ENCODE peak calls at places on chromosome 15, in ten cellular contexts. N, Q, J, H, B, D, G, F, M and P are unnamed samples.

GRCh38 chr15:31758126-31758525 is 272.2 kb upstream of the CHRNA7 start:
- DNase-seq in D (no peak), J (peak; percentile 14), Q (peak; percentile 59), F (no peak), N (peak; percentile 57), G (no peak), B (peak; percentile 86), H (peak; percentile 31), M (peak; percentile 30), P (no peak)

GRCh38 chr15:44219073-44219472 is 24.0 kb upstream of the FRMD5 start:
- DNase-seq in N (no peak), H (no peak), J (no peak), F (no peak), M (no peak), D (no peak), B (no peak), G (no peak), Q (no peak), P (no peak)

GRCh38 chr15:69285834-69286233 is 12.9 kb upstream of the PAQR5 start:
- DNase-seq in D (no peak), N (no peak), Q (no peak), H (no peak), F (no peak), G (no peak), J (no peak), B (no peak), M (no peak), P (no peak)

GRCh38 chr15:101232677-101233076 is 19.2 kb downstream of the CHSY1 start:
- DNase-seq in M (no peak), F (no peak), Q (no peak), B (no peak), J (no peak), G (peak; percentile 27), N (no peak), H (no peak), D (no peak), P (no peak)

GRCh38 chr15:77036537-77037474 is 34.1 kb downstream of the TSPAN3 start:
- DNase-seq in B (peak; percentile 73), J (no peak), G (no peak), N (peak; percentile 39), Q (peak; percentile 41), M (peak; percentile 24), H (no peak), F (no peak), D (no peak), P (no peak)

GRCh38 chr15:75650908-75651809 is 3.4 kb downstream of the SNX33 start:
- DNase-seq in G (no peak), J (no peak), B (peak; percentile 72), H (no peak), N (no peak), Q (no peak), D (no peak), M (peak; percentile 44), F (no peak), P (no peak)

GRCh38 chr15:31381801-31382692 is 55.4 kb downstream of the KLF13 start:
- DNase-seq in J (no peak), Q (no peak), D (no peak), H (no peak), M (no peak), B (no peak), G (no peak), F (no peak), N (no peak), P (no peak)

GRCh38 chr15:43516801-43517353 is 531 bp upstream of the MAP1A start:
- DNase-seq in J (peak; percentile 59), N (no peak), G (no peak), B (no peak), D (no peak), M (no peak), Q (no peak), H (peak; percentile 46), F (no peak), P (no peak)

GRCh38 chr15:49438970-49439631 is 16.1 kb downstream of the FGF7 start:
- DNase-seq in N (no peak), D (no peak), Q (peak; percentile 65), M (no peak), H (no peak), G (no peak), F (no peak), B (no peak), J (no peak), P (no peak)

GRCh38 chr15:29596266-29596665 is 226.0 kb downstream of the TJP1 start:
- DNase-seq in F (no peak), D (no peak), M (no peak), N (no peak), G (no peak), J (peak; percentile 79), H (no peak), B (no peak), Q (no peak), P (no peak)

GRCh38 chr15:39427705-39428104 is 153.2 kb upstream of the THBS1 start:
- DNase-seq in J (no peak), D (no peak), N (no peak), M (no peak), H (no peak), G (no peak), Q (no peak), B (no peak), F (no peak), P (no peak)

GRCh38 chr15:87348746-87349145 is 907.8 kb downstream of the NTRK3 start:
- DNase-seq in F (no peak), Q (no peak), G (no peak), D (no peak), N (no peak), H (no peak), J (peak; percentile 49), B (no peak), M (no peak), P (no peak)

GRCh38 chr15:101162701-101163483 is 89.0 kb downstream of the CHSY1 start:
- DNase-seq in H (no peak), F (no peak), M (no peak), J (no peak), B (peak; percentile 57), D (no peak), G (no peak), N (peak; percentile 32), Q (peak; percentile 71), P (no peak)

GRCh38 chr15:76293361-76293760 is 17.9 kb downstream of the ETFA start:
- DNase-seq in G (no peak), M (no peak), J (no peak), D (no peak), Q (no peak), B (no peak), F (no peak), N (no peak), H (no peak), P (no peak)

GRCh38 chr15:42508263-42508690 is 12.8 kb downstream of the SNAP23 start:
- DNase-seq in F (no peak), D (no peak), G (no peak), H (no peak), B (no peak), M (no peak), Q (no peak), N (peak; percentile 62), J (no peak), P (no peak)

GRCh38 chr15:88610756-88611231 is 10.3 kb upstream of the AEN start:
- DNase-seq in B (no peak), M (no peak), N (no peak), Q (no peak), G (peak; percentile 71), H (peak; percentile 70), J (no peak), F (no peak), D (no peak), P (no peak)

GRCh38 chr15:72782993-72783562 is 480 bp downstream of the ADPGK start:
- DNase-seq in J (no peak), B (peak; percentile 77), M (peak; percentile 40), N (no peak), G (no peak), H (no peak), F (no peak), D (no peak), Q (peak; percentile 71), P (no peak)

GRCh38 chr15:41648097-41648496 is 12.1 kb upstream of the MGA start:
- DNase-seq in B (no peak), N (no peak), Q (no peak), D (no peak), F (no peak), J (no peak), H (no peak), M (no peak), G (no peak), P (no peak)

GRCh38 chr15:100111103-100112060 is 230.4 kb downstream of the ADAMTS17 start:
- DNase-seq in Q (no peak), B (peak; percentile 84), N (no peak), F (peak; percentile 59), J (peak; percentile 76), H (peak; percentile 38), D (peak; percentile 59), G (no peak), M (peak; percentile 28), P (no peak)

GRCh38 chr15:57835119-57835518 is 128.6 kb downstream of the POLR2M start:
- DNase-seq in D (no peak), N (no peak), B (no peak), M (no peak), F (no peak), Q (no peak), J (no peak), G (no peak), H (no peak), P (no peak)
- TF ChIP-seq CTCF in D (no peak), N (no peak), B (no peak), M (no peak), F (no peak), Q (no peak), J (no peak), G (no peak), H (no peak), P (no peak)

GRCh38 chr15:64152507-64153387 is 1.2 kb downstream of the SNX22 start:
- DNase-seq in M (no peak), F (no peak), J (no peak), D (no peak), H (no peak), B (no peak), N (peak; percentile 49), Q (peak; percentile 55), G (no peak), P (peak; percentile 73)
- H3K4me3 ChIP-seq in M (peak overlapping the region; percentile 49), F (peak overlapping the region; percentile 14), J (peak overlapping the region; percentile 49), D (peak overlapping the region; percentile 53), H (peak overlapping the region; percentile 66), B (peak overlapping the region; percentile 47), N (no peak overlapping the region), Q (peak overlapping the region; percentile 63), G (peak overlapping the region; percentile 58), P (peak overlapping the region; percentile 83)

GRCh38 chr15:90191795-90192494 is 9.2 kb upstream of the SEMA4B start:
- DNase-seq in J (no peak), H (peak; percentile 51), N (peak; percentile 92), F (no peak), M (peak; percentile 85), Q (peak; percentile 75), G (no peak), B (peak; percentile 89), D (no peak), P (peak; percentile 84)
- TF ChIP-seq CTCF in J (no peak), H (no peak), N (no peak), F (no peak), M (no peak), Q (no peak), G (no peak), B (no peak), D (no peak), P (peak; percentile 12)

DNA sequence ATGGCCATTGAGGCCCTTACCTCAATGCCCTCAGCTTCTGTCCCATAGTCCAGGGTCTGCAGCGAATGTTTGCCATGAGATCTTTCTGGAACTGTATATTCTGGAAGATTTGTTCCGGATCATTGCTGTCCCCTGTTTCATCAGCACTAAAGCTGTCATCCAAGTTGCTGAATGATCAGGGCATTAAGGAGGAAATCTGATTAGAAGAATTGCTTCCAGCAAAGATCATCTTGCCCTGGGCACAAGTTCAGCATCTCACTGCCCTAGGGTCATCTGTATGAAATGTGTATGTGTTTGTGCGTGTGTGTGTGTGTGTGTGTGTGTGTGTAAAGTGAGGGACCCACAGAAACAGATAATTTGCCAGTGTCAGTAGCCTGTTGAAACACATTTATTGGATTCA is 1.4 kb downstream of the TMC3 start:
- DNase-seq in J (no peak), F (no peak), Q (no peak), H (no peak), D (no peak), G (no peak), B (no peak), M (no peak), N (no peak), P (no peak)
- H3K4me3 ChIP-seq in J (no peak overlapping the region), F (no peak overlapping the region), Q (no peak overlapping the region), H (no peak overlapping the region), D (no peak overlapping the region), G (no peak overlapping the region), B (no peak overlapping the region), M (no peak overlapping the region), N (no peak overlapping the region), P (no peak overlapping the region)